ENCODE peak calls at places on chromosomes 3 and 15, in nine cellular contexts. A is KBM-7, Y is T-helper 9 cell, T is RPMI8226, W is NCI-H187, H is ACHN, Z is left cardiac atrium, X is lung microvascular endothelial cell, F is astrocyte. C is an unnamed sample.

GRCh38 chr15:79673416-79674123 is 223.2 kb downstream of the MTHFS start:
- DNase-seq in H (peak), X (peak), T (no peak), Y (no peak), W (no peak), A (peak), Z (no peak), F (peak), C (peak)

GRCh38 chr15:80404719-80405553 is 754 bp downstream of the ARNT2 start:
- DNase-seq in W (no peak), F (no peak), Y (no peak), X (no peak), T (no peak), Z (peak), A (no peak), H (peak), C (no peak)

GRCh38 chr3:129989391-129989790 is 14.9 kb downstream of the TRH start:
- DNase-seq in A (no peak), F (no peak), X (no peak), H (no peak), T (no peak), Y (no peak), W (no peak), Z (no peak), C (no peak)

GRCh38 chr15:50107591-50108408 is 11.2 kb downstream of the ATP8B4 start:
- DNase-seq in H (no peak), Y (no peak), W (no peak), T (no peak), A (peak), Z (no peak), X (no peak), F (no peak), C (peak)

GRCh38 chr3:55180161-55180560 is 252.3 kb upstream of the LRTM1 start:
- DNase-seq in F (no peak), W (no peak), X (no peak), T (no peak), Z (no peak), H (no peak), A (no peak), Y (no peak), C (no peak)

GRCh38 chr3:10238330-10238995 is 9.8 kb upstream of the TATDN2 start:
- DNase-seq in Z (no peak), X (no peak), H (no peak), A (no peak), W (no peak), T (no peak), Y (no peak), F (no peak), C (no peak)

GRCh38 chr15:62509395-62509973 is 344.4 kb upstream of the C2CD4B start:
- DNase-seq in H (no peak), Y (no peak), A (no peak), W (no peak), Z (no peak), F (no peak), T (no peak), X (no peak), C (no peak)

GRCh38 chr3:35677797-35678196 is 38.5 kb downstream of the ARPP21 start:
- DNase-seq in Z (no peak), H (no peak), Y (no peak), W (no peak), F (peak), A (no peak), X (no peak), T (no peak), C (no peak)

GRCh38 chr15:31197497-31198414 is 96.2 kb upstream of the TRPM1 start:
- DNase-seq in A (peak), Z (peak), H (peak), X (peak), F (no peak), T (peak), W (no peak), Y (peak), C (no peak)

GRCh38 chr3:64685800-64686445 is 1.9 kb downstream of the ADAMTS9 start:
- DNase-seq in H (peak), A (peak), W (no peak), T (peak), Y (no peak), Z (peak), F (peak), X (peak), C (no peak)

GRCh38 chr15:55884223-55884622 is 109.2 kb downstream of the NEDD4 start:
- DNase-seq in X (peak), A (no peak), W (no peak), Z (no peak), H (no peak), F (peak), T (no peak), Y (no peak), C (no peak)

GRCh38 chr3:35946121-35946856 is 307.0 kb downstream of the ARPP21 start:
- DNase-seq in Y (no peak), F (no peak), X (peak), H (peak), T (peak), W (no peak), A (peak), Z (no peak), C (no peak)

GRCh38 chr15:67024322-67024997 is 40.9 kb upstream of the SMAD3 start:
- DNase-seq in T (peak), W (no peak), F (peak), Z (peak), H (peak), X (peak), A (peak), Y (no peak), C (no peak)

GRCh38 chr3:133620066-133620784 is 41.5 kb downstream of the TOPBP1 start:
- DNase-seq in X (no peak), Y (no peak), W (no peak), Z (no peak), A (no peak), F (no peak), H (no peak), T (no peak), C (peak)

GRCh38 chr3:14550651-14551611 is 10.8 kb upstream of the GRIP2 start:
- DNase-seq in X (no peak), T (no peak), H (no peak), F (peak), W (no peak), A (no peak), Z (no peak), Y (no peak), C (no peak)

GRCh38 chr3:71206821-71207220 is 376.7 kb downstream of the FOXP1 start:
- DNase-seq in T (no peak), A (no peak), H (no peak), F (no peak), W (no peak), X (no peak), Y (no peak), Z (no peak), C (no peak)

GRCh38 chr3:58564456-58565160 is 12.6 kb downstream of the FAM107A start:
- DNase-seq in A (no peak), Y (no peak), H (peak), F (peak), X (peak), T (no peak), Z (no peak), W (no peak), C (no peak)

GRCh38 chr3:116440196-116440595 is 5.1 kb downstream of the LSAMP start:
- DNase-seq in F (peak), Z (no peak), W (no peak), Y (no peak), H (peak), T (no peak), A (no peak), X (no peak), C (no peak)

GRCh38 chr3:151818361-151818760 is 4.4 kb downstream of the AADAC start:
- DNase-seq in A (no peak), X (no peak), H (no peak), T (no peak), F (no peak), W (no peak), Z (no peak), Y (no peak), C (no peak)

GRCh38 chr3:134600685-134601502 is 49.9 kb downstream of the KY start:
- DNase-seq in A (peak), Z (peak), H (peak), T (peak), X (peak), F (peak), Y (peak), W (peak), C (peak)

GRCh38 chr3:168165390-168166269 is 69.9 kb upstream of the GOLIM4 start:
- DNase-seq in F (peak), X (peak), Z (peak), H (peak), W (peak), A (peak), Y (no peak), T (peak), C (peak)

GRCh38 chr3:100023150-100023549 is 91.2 kb downstream of the FILIP1L start:
- DNase-seq in X (no peak), W (peak), Y (no peak), F (peak), T (no peak), H (no peak), Z (no peak), A (no peak), C (no peak)

GRCh38 chr3:182816181-182816580 is 22.9 kb downstream of the ATP11B start:
- DNase-seq in W (no peak), T (no peak), F (no peak), A (no peak), H (no peak), Z (no peak), Y (no peak), X (no peak), C (no peak)

GRCh38 chr3:45684327-45684892 is 4.8 kb upstream of the SACM1L start:
- DNase-seq in F (no peak), Z (no peak), W (no peak), A (no peak), T (no peak), X (no peak), Y (no peak), H (no peak), C (no peak)

GRCh38 chr3:188947983-188948657 is 223.7 kb upstream of the TPRG1 start:
- DNase-seq in X (peak), F (peak), H (peak), Y (no peak), W (no peak), A (no peak), Z (peak), T (no peak), C (no peak)

GRCh38 chr3:45773714-45774449 is 22.5 kb downstream of the SLC6A20 start:
- DNase-seq in H (no peak), Z (no peak), A (no peak), W (peak), T (no peak), F (no peak), X (no peak), Y (no peak), C (no peak)

GRCh38 chr3:40043444-40043755 is 234.0 kb downstream of the MYRIP start:
- DNase-seq in H (no peak), T (no peak), A (no peak), Z (peak), W (no peak), F (peak), X (peak), Y (no peak), C (no peak)

GRCh38 chr3:133136114-133137041 is 98.2 kb downstream of the TMEM108 start:
- DNase-seq in Z (no peak), T (no peak), Y (no peak), F (no peak), X (no peak), H (no peak), W (no peak), A (no peak), C (peak)

GRCh38 chr15:70815604-70816003 is 38.4 kb downstream of the LARP6 start:
- DNase-seq in H (no peak), W (peak), F (no peak), A (no peak), Y (no peak), X (no peak), Z (no peak), T (no peak), C (no peak)

GRCh38 chr15:98428253-98428989 is 219.9 kb upstream of the IGF1R start:
- DNase-seq in W (no peak), T (peak), H (peak), Z (peak), A (peak), X (peak), F (peak), Y (peak), C (peak)

GRCh38 chr3:141454055-141454454 is 32.8 kb upstream of the RASA2 start:
- DNase-seq in Y (no peak), F (no peak), W (no peak), Z (no peak), A (no peak), T (no peak), H (no peak), X (no peak), C (no peak)

GRCh38 chr3:56980798-56981390 is 79.6 kb upstream of the SPATA12 start:
- DNase-seq in F (peak), T (no peak), A (peak), Y (no peak), Z (peak), W (no peak), H (peak), X (peak), C (no peak)

GRCh38 chr3:10521772-10522441 is 16.5 kb upstream of the ATP2B2 start:
- DNase-seq in Z (no peak), X (no peak), Y (no peak), A (no peak), H (no peak), T (no peak), F (no peak), W (no peak), C (no peak)

GRCh38 chr3:115706311-115706829 is 83.1 kb downstream of the GAP43 start:
- DNase-seq in Y (no peak), H (no peak), F (peak), T (no peak), A (no peak), Z (no peak), X (no peak), W (no peak), C (no peak)

GRCh38 chr3:105456017-105456416 is 89.3 kb downstream of the ALCAM start:
- DNase-seq in X (no peak), Y (no peak), H (no peak), W (no peak), F (no peak), Z (no peak), A (no peak), T (no peak), C (no peak)

GRCh38 chr15:39908186-39908585 is 11.9 kb downstream of the GPR176 start:
- DNase-seq in T (no peak), F (peak), Z (no peak), W (no peak), Y (no peak), X (peak), H (peak), A (no peak), C (no peak)

GRCh38 chr15:98881526-98882517 is 125.8 kb downstream of the PGPEP1L start:
- DNase-seq in Y (no peak), H (peak), Z (no peak), A (peak), W (no peak), T (peak), X (peak), F (peak), C (no peak)

GRCh38 chr3:72482589-72483249 is 365.5 kb downstream of the SHQ1 start:
- DNase-seq in H (peak), W (no peak), Y (peak), X (peak), F (peak), A (peak), Z (peak), T (peak), C (peak)

GRCh38 chr3:16338999-16339398 is 74.0 kb downstream of the OXNAD1 start:
- DNase-seq in T (no peak), Y (no peak), X (peak), F (peak), H (peak), Z (no peak), A (peak), W (no peak), C (no peak)

GRCh38 chr3:128317698-128318231 is 148.9 kb downstream of the DNAJB8 start:
- DNase-seq in X (no peak), T (no peak), Z (no peak), H (no peak), W (no peak), A (no peak), F (no peak), Y (no peak), C (no peak)

C was measured in GM18507.